ENCODE peak calls at places on chromosomes 4 and X, in eight cellular contexts. I is NT2/D1; E is activated CD4-positive, alpha-beta T cell treated with anti-CD3 and anti-CD28 coated beads, Interleukin-2, amount 10 ng/mL, durations not matched to agents 7 days and 5 days; J is Daoy; H is H9; B is GM03348; X is HFF-Myc; S is effector CD4-positive, alpha-beta T cell. O is an unnamed sample.

GRCh38 chrX:101462892-101463291 is 22.4 kb upstream of the ARMCX4 start:
- DNase-seq in I (no peak), E (no peak), J (no peak), H (peak; percentile 28), B (peak; percentile 30), X (no peak), S (no peak), O (no peak)

GRCh38 chr4:165355900-165356300 is 22.9 kb upstream of the CPE start:
- DNase-seq in I (peak; percentile 35), E (no peak), J (no peak), H (peak; percentile 74), B (peak; percentile 23), X (no peak), S (no peak), O (peak; percentile 81)

GRCh38 chr4:114040319-114041116 is 61.1 kb upstream of the ARSJ start:
- DNase-seq in I (no peak), E (no peak), J (peak; percentile 38), H (no peak), B (peak; percentile 7), X (no peak), S (no peak), O (no peak)

GRCh38 chrX:49192722-49193328 is 6.7 kb upstream of the PRICKLE3 start:
- DNase-seq in I (no peak), E (peak; percentile 46), J (no peak), H (peak; percentile 55), B (peak; percentile 23), X (no peak), S (no peak), O (peak; percentile 35)

GRCh38 chr4:81650871-81651270 is 179.2 kb upstream of the RASGEF1B start:
- DNase-seq in I (no peak), E (no peak), J (no peak), H (no peak), B (no peak), X (no peak), S (no peak), O (no peak)

GRCh38 chrX:23501974-23502373 is 165.3 kb upstream of the PRDX4 start:
- DNase-seq in I (no peak), E (no peak), J (no peak), H (no peak), B (no peak), X (no peak), S (no peak), O (no peak)

GRCh38 chrX:130196453-130196852 is 24.7 kb downstream of the RAB33A start:
- DNase-seq in I (no peak), E (no peak), J (no peak), H (no peak), B (no peak), X (no peak), S (no peak), O (no peak)

GRCh38 chrX:40945366-40945713 is 139.9 kb upstream of the USP9X start:
- DNase-seq in I (no peak), E (no peak), J (peak; percentile 75), H (no peak), B (peak; percentile 56), X (no peak), S (no peak), O (peak; percentile 31)

GRCh38 chr4:116024954-116025708 is 911.7 kb upstream of the NDST4 start:
- DNase-seq in I (no peak), E (no peak), J (no peak), H (no peak), B (no peak), X (no peak), S (no peak), O (no peak)

GRCh38 chr4:124334119-124334518 is 378.4 kb downstream of the ANKRD50 start:
- DNase-seq in I (peak; percentile 20), E (no peak), J (peak; percentile 11), H (no peak), B (peak; percentile 78), X (peak; percentile 76), S (no peak), O (peak; percentile 65)

GRCh38 chrX:29172880-29173279 is 585.6 kb downstream of the IL1RAPL1 start:
- DNase-seq in I (no peak), E (no peak), J (no peak), H (no peak), B (no peak), X (no peak), S (no peak), O (no peak)

GRCh38 chrX:74453178-74453577 is 31.9 kb downstream of the SLC16A2 start:
- DNase-seq in I (no peak), E (no peak), J (no peak), H (no peak), B (no peak), X (no peak), S (no peak), O (no peak)

GRCh38 chr4:76199664-76200211 is 13.9 kb downstream of the SCARB2 start:
- DNase-seq in I (no peak), E (no peak), J (no peak), H (peak; percentile 33), B (no peak), X (no peak), S (no peak), O (no peak)

GRCh38 chr4:31084806-31085416 is 364.7 kb downstream of the PCDH7 start:
- DNase-seq in I (no peak), E (no peak), J (no peak), H (no peak), B (no peak), X (no peak), S (no peak), O (no peak)

GRCh38 chrX:104922206-104922621 is 298.3 kb downstream of the TEX13A start:
- DNase-seq in I (peak; percentile 74), E (peak; percentile 74), J (peak; percentile 69), H (peak; percentile 79), B (peak; percentile 64), X (peak; percentile 12), S (peak; percentile 42), O (peak; percentile 80)

GRCh38 chr4:2937146-2937857 is 25.9 kb downstream of the NOP14 start:
- DNase-seq in I (no peak), E (no peak), J (peak; percentile 59), H (peak; percentile 46), B (no peak), X (no peak), S (no peak), O (peak; percentile 17)

GRCh38 chr4:9745782-9746181 is 35.7 kb upstream of the DRD5 start:
- DNase-seq in I (no peak), E (no peak), J (no peak), H (no peak), B (no peak), X (no peak), S (no peak), O (no peak)

GRCh38 chrX:17237146-17237545 is 137.9 kb upstream of the NHS start:
- DNase-seq in I (no peak), E (no peak), J (no peak), H (no peak), B (no peak), X (no peak), S (no peak), O (no peak)

GRCh38 chr4:176193126-176193525 is 2.3 kb downstream of the SPATA4 start:
- DNase-seq in I (no peak), E (no peak), J (peak; percentile 28), H (no peak), B (peak; percentile 17), X (no peak), S (no peak), O (no peak)

GRCh38 chr4:150628073-150628472 is 46.1 kb downstream of the MAB21L2 start:
- DNase-seq in I (no peak), E (no peak), J (no peak), H (no peak), B (no peak), X (no peak), S (no peak), O (no peak)

GRCh38 chrX:136147320-136147901 is at the start of gene FHL1:
- DNase-seq in I (no peak), E (peak; percentile 45), J (peak; percentile 58), H (peak; percentile 37), B (peak; percentile 74), X (no peak), S (peak; percentile 37), O (peak; percentile 66)

GRCh38 chr4:10893417-10893816 is 208.8 kb upstream of the CLNK start:
- DNase-seq in I (no peak), E (no peak), J (no peak), H (peak; percentile 32), B (peak; percentile 6), X (no peak), S (no peak), O (peak; percentile 17)

GRCh38 chrX:143437439-143437838 is 79.8 kb downstream of the SPANXN3 start:
- DNase-seq in I (no peak), E (no peak), J (no peak), H (no peak), B (peak; percentile 1), X (no peak), S (no peak), O (no peak)

GRCh38 chrX:40207626-40208025 is 109.9 kb upstream of the BCOR start:
- DNase-seq in I (no peak), E (peak; percentile 17), J (peak; percentile 60), H (no peak), B (peak; percentile 7), X (no peak), S (no peak), O (no peak)

GRCh38 chr4:86221076-86221475 is 138.8 kb downstream of the MAPK10 start:
- DNase-seq in I (no peak), E (no peak), J (no peak), H (no peak), B (no peak), X (no peak), S (no peak), O (no peak)

GRCh38 chrX:9642270-9642995 is 123.2 kb downstream of the GPR143 start:
- DNase-seq in I (no peak), E (peak; percentile 5), J (no peak), H (no peak), B (no peak), X (no peak), S (no peak), O (no peak)

GRCh38 chr4:184899261-184900134 is 73.7 kb upstream of the ACSL1 start:
- DNase-seq in I (no peak), E (no peak), J (peak; percentile 7), H (no peak), B (peak; percentile 47), X (no peak), S (no peak), O (no peak)

GRCh38 chrX:39921838-39922237 is 175.9 kb downstream of the BCOR start:
- DNase-seq in I (no peak), E (no peak), J (no peak), H (no peak), B (no peak), X (no peak), S (no peak), O (no peak)

GRCh38 chr4:8688041-8688907 is 95.7 kb downstream of the CPZ start:
- DNase-seq in I (peak; percentile 32), E (no peak), J (peak; percentile 64), H (peak; percentile 79), B (peak; percentile 47), X (no peak), S (no peak), O (peak; percentile 71)

GRCh38 chr4:41142946-41143720 is 71.2 kb downstream of the APBB2 start:
- DNase-seq in I (no peak), E (no peak), J (peak; percentile 86), H (no peak), B (peak; percentile 82), X (peak; percentile 93), S (no peak), O (peak; percentile 61)

GRCh38 chr4:156419080-156419638 is 465.5 kb upstream of the CTSO start:
- DNase-seq in I (no peak), E (no peak), J (no peak), H (no peak), B (peak; percentile 10), X (no peak), S (no peak), O (no peak)

GRCh38 chrX:13414006-13414647 is 94.3 kb upstream of the ATXN3L start:
- DNase-seq in I (no peak), E (no peak), J (no peak), H (peak; percentile 45), B (no peak), X (no peak), S (no peak), O (no peak)

GRCh38 chr4:118941149-118941548 is 52.5 kb downstream of the SYNPO2 start:
- DNase-seq in I (no peak), E (no peak), J (no peak), H (no peak), B (peak; percentile 12), X (no peak), S (no peak), O (peak; percentile 40)

GRCh38 chr4:102356562-102357202 is 11.4 kb upstream of the SLC39A8 start:
- DNase-seq in I (no peak), E (no peak), J (no peak), H (no peak), B (no peak), X (no peak), S (no peak), O (no peak)